ENCODE peak calls at places on chromosomes 13 and 19, in five cellular contexts. M is GM06990, D is endodermal cell, P is fibroblast of lung, R is suprapubic skin. J is an unnamed sample.
A peak's percentile ranks its signal among the peaks of the same experiment; 100 is the strongest.

GRCh38 chr13:26679411-26679810 is 81.2 kb downstream of the GPR12 start:
- DNase-seq in M (no peak), D (no peak), R (no peak), P (peak; percentile 23), J (peak; percentile 53)

GRCh38 chr19:14505488-14506239 is 9.7 kb upstream of the GIPC1 start:
- DNase-seq in M (no peak), R (peak; percentile 78), P (peak; percentile 84), D (peak; percentile 95), J (peak; percentile 90)

GRCh38 chr19:5914946-5915781 is 1.1 kb downstream of the CAPS start:
- DNase-seq in D (no peak), M (no peak), R (no peak), P (no peak), J (no peak)

GRCh38 chr19:33273881-33274662 is 28.3 kb downstream of the CEBPA start:
- DNase-seq in P (peak; percentile 88), M (no peak), R (no peak), D (no peak), J (peak; percentile 79)

GRCh38 chr13:31756346-31756745 is 17.0 kb downstream of the RXFP2 start:
- DNase-seq in M (no peak), R (no peak), D (no peak), P (peak; percentile 95), J (peak; percentile 36)

GRCh38 chr13:63088226-63088625 is 1672.6 kb upstream of the PCDH20 start:
- DNase-seq in D (no peak), P (peak; percentile 68), M (no peak), R (no peak), J (no peak)

GRCh38 chr19:51978882-51979281 is 7.8 kb downstream of the ZNF350 start:
- DNase-seq in D (no peak), M (no peak), P (no peak), R (no peak), J (no peak)

GRCh38 chr19:33500586-33500985 is 21.0 kb downstream of the PEPD start:
- DNase-seq in M (no peak), R (peak; percentile 39), P (no peak), D (no peak), J (no peak)

GRCh38 chr13:31919241-31919640 is 112.3 kb upstream of the FRY start:
- DNase-seq in P (no peak), M (no peak), D (no peak), R (no peak), J (no peak)

GRCh38 chr13:98068511-98068910 is 74.4 kb upstream of the FARP1 start:
- DNase-seq in P (no peak), M (no peak), R (no peak), D (no peak), J (peak; percentile 66)

GRCh38 chr19:15828121-15828620 is 12.7 kb upstream of the OR10H1 start:
- DNase-seq in R (no peak), M (no peak), D (no peak), P (no peak), J (no peak)

GRCh38 chr19:44517146-44517545 is 12.3 kb downstream of the CEACAM20 start:
- DNase-seq in M (no peak), D (no peak), P (no peak), R (no peak), J (no peak)

GRCh38 chr13:85864963-85865530 is 65.8 kb upstream of the SLITRK6 start:
- DNase-seq in M (no peak), D (peak; percentile 67), R (no peak), P (peak; percentile 3), J (peak; percentile 72)

GRCh38 chr19:30227661-30228112 is 144.5 kb upstream of the ZNF536 start:
- DNase-seq in D (peak; percentile 92), M (peak; percentile 65), P (peak; percentile 59), R (no peak), J (no peak)

GRCh38 chr19:55432355-55432959 is 10.6 kb downstream of the SHISA7 start:
- DNase-seq in R (no peak), D (peak; percentile 23), M (no peak), P (no peak), J (no peak)

GRCh38 chr13:78431328-78431727 is 172.0 kb downstream of the POU4F1 start:
- DNase-seq in P (no peak), M (no peak), D (no peak), R (no peak), J (no peak)

GRCh38 chr13:72109863-72110262 is 242.9 kb upstream of the DACH1 start:
- DNase-seq in R (no peak), M (no peak), D (no peak), P (peak; percentile 61), J (peak; percentile 67)

GRCh38 chr19:35389192-35389861 is 18.5 kb downstream of the GPR42 start:
- DNase-seq in D (no peak), P (no peak), M (no peak), R (no peak), J (no peak)

GRCh38 chr19:33751386-33751770 is 45.3 kb upstream of the KCTD15 start:
- DNase-seq in P (no peak), M (no peak), D (no peak), R (no peak), J (no peak)

GRCh38 chr13:110415669-110416068 is 108.6 kb downstream of the COL4A2 start:
- DNase-seq in R (no peak), P (no peak), D (peak; percentile 80), M (no peak), J (peak; percentile 73)

GRCh38 chr13:70098669-70099068 is 9.0 kb upstream of the ATXN8OS start:
- DNase-seq in D (no peak), M (no peak), R (no peak), P (no peak), J (peak; percentile 48)

GRCh38 chr19:32866564-32867265 is 2.9 kb downstream of the SLC7A9 start:
- DNase-seq in M (no peak), D (no peak), P (no peak), R (no peak), J (no peak)

GRCh38 chr19:36245210-36246005 is 30.5 kb downstream of the ZNF146 start:
- DNase-seq in R (no peak), M (no peak), P (no peak), D (peak; percentile 95), J (no peak)

GRCh38 chr19:16373539-16373938 is 48.9 kb downstream of the KLF2 start:
- DNase-seq in M (no peak), P (peak; percentile 47), D (no peak), R (no peak), J (no peak)

GRCh38 chr19:51020988-51021651 is 1.6 kb upstream of the KLK10 start:
- DNase-seq in D (peak; percentile 76), M (no peak), P (peak; percentile 32), R (no peak), J (peak; percentile 63)

GRCh38 chr19:30222993-30223865 is 149.0 kb upstream of the ZNF536 start:
- DNase-seq in D (peak; percentile 72), R (no peak), M (no peak), P (no peak), J (no peak)

GRCh38 chr19:38658462-38659306 is 11.2 kb downstream of the ACTN4 start:
- DNase-seq in D (no peak), M (no peak), P (peak; percentile 100), R (no peak), J (peak; percentile 100)

GRCh38 chr19:38662508-38663155 is 15.2 kb downstream of the ACTN4 start:
- DNase-seq in P (no peak), D (no peak), R (no peak), M (no peak), J (no peak)

GRCh38 chr19:38661996-38662395 is 14.5 kb downstream of the ACTN4 start:
- DNase-seq in M (no peak), R (no peak), D (no peak), P (no peak), J (peak; percentile 98)

GRCh38 chr19:38661166-38661565 is 13.7 kb downstream of the ACTN4 start:
- DNase-seq in D (no peak), P (no peak), R (no peak), M (no peak), J (no peak)

DNA sequence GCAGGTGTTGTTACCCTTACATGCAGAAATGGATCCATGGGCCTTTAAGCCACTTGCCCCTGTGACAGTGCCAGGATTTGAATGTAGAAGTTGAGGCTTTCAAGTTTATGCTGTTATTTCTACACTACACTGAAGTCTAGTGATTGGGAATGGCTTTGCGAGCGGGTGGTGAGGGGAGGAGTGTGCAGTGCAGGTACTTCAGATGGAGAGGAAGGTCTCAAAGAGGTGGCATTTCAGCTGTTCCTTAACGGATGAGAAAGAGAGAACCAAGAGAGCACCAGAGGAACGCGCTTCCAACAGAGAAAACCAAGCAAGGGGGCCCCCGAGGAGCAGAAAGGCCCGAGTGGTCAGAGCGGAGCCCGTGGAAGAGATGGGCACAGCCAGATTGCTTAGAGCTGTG is 13.3 kb downstream of the ACTN4 start:
- DNase-seq in D (no peak), P (no peak), M (no peak), R (no peak), J (no peak)
- TF ChIP-seq CTCF in D (no peak), P (no peak), M (no peak), R (no peak), J (no peak)

GRCh38 chr13:84239032-84239431 is 356.8 kb upstream of the SLITRK1 start:
- DNase-seq in P (no peak), D (no peak), M (no peak), R (no peak), J (no peak)

GRCh38 chr13:84243340-84243739 is 361.1 kb upstream of the SLITRK1 start:
- DNase-seq in D (no peak), M (no peak), R (no peak), P (no peak), J (no peak)
- H3K4me3 ChIP-seq in D (no peak overlapping the region), M (no peak overlapping the region), R (no peak overlapping the region), P (no peak overlapping the region), J (no peak overlapping the region)

DNA sequence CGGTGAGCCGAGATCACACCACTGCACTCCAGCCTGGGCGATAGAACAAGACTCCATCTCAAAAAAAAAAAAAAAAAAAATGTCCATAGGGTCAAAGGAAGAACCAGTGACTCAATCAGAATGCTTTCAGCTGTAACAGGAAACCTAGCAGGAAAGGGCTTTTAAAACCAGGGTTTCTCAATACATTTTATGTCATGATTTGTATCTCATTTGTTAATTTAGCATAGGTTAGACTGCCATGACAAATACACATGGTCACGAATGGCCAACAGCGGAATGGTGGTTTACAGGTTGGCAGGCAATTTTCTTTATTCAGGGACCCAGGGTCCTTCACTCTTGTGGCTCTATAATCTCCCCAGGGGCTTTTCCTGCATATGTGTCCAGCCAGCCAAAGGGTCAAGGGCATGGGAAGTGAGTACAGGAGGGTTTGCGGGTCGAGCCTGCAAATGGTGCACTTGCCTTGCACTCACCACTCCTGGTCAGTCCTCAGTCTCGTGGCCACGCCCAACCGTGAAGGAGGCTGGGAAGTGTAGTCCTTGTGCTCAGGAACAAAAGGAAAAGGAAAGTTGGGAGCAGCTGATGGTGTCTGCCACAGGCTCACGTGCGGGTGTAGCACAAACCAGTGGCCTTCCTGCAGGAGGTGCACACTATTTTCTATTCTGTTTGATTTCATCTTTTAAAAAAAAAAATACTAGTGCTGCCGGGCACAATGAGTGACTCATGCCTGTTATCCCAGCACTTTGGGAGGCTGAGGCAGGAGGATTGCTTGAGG is 14.8 kb downstream of the DHX34 start:
- DNase-seq in D (peak; percentile 72), P (peak; percentile 9), R (no peak), M (no peak), J (peak; percentile 66)
- H3K36me3 ChIP-seq in D (peaks cover 63% of the 10 kb centered on the region), P (peaks cover 13% of the 10 kb centered on the region), R (peaks cover 93% of the 10 kb centered on the region), M (peaks cover 26% of the 10 kb centered on the region), J (peaks cover 23% of the 10 kb centered on the region)

DNA sequence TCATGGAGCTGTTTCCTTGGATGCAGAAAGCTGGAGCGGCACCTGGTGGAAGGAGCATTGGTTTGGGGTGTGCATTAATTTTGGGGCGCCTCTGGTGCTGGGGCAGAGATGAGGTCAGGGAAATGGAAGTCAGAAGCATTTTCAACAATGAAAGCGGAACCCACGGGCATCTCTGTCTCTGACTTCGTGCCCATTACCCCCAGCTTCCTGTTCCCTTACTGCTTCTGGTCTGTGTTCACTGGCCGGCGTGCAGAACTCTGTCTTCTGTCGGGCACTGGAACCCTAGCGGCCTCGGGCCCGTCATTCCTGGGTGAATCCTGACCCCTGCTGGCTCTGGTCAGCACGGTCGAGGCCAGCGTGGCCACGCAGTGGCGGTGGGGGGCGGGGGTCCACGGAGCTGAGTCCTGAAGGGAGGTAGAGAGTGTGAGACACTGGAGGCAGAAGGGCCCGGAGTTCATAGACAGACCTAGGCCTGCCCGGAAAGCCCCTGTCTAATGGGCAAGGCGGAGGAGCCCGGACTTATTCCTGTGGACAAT is 7.9 kb upstream of the LINGO3 start:
- DNase-seq in D (peak; percentile 90), M (no peak), P (peak; percentile 56), R (no peak), J (no peak)
- TF ChIP-seq CTCF in D (peak; percentile 87), M (peak; percentile 53), P (peak; percentile 60), R (no peak), J (no peak)